ENCODE peak calls at places on chromosomes 13 and 19, in nine cellular contexts. One of them, this sample, is unnamed.

GRCh38 chr13:110910013-110910890 is 4.6 kb downstream of the ANKRD10 start:
- DNase-seq in fibroblast of mammary gland: no peak
- DNase-seq in HAP-1: no peak
- DNase-seq in fibroblast of the conjunctiva: no peak
- DNase-seq in choroid plexus epithelial cell: no peak
- DNase-seq in T follicular helper cell: no peak
- DNase-seq in retina: no peak
- DNase-seq in adipocyte: no peak
- DNase-seq in AG04450: no peak
- DNase-seq in this sample: no peak

GRCh38 chr13:34752561-34752960 is 189.5 kb upstream of the NBEA start:
- DNase-seq in fibroblast of mammary gland: no peak
- DNase-seq in HAP-1: no peak
- DNase-seq in fibroblast of the conjunctiva: no peak
- DNase-seq in choroid plexus epithelial cell: no peak
- DNase-seq in T follicular helper cell: no peak
- DNase-seq in retina: no peak
- DNase-seq in adipocyte: no peak
- DNase-seq in AG04450: no peak
- DNase-seq in this sample: no peak

GRCh38 chr13:98352226-98352625 is 175.2 kb upstream of the RNF113B start:
- DNase-seq in fibroblast of mammary gland: no peak
- DNase-seq in HAP-1: no peak
- DNase-seq in fibroblast of the conjunctiva: no peak
- DNase-seq in choroid plexus epithelial cell: no peak
- DNase-seq in T follicular helper cell: no peak
- DNase-seq in retina: no peak
- DNase-seq in adipocyte: no peak
- DNase-seq in AG04450: no peak
- DNase-seq in this sample: no peak

GRCh38 chr19:33175886-33176669 is 18.1 kb upstream of the LRP3 start:
- DNase-seq in fibroblast of mammary gland: peak; percentile 22
- DNase-seq in HAP-1: peak; percentile 27
- DNase-seq in fibroblast of the conjunctiva: no peak
- DNase-seq in choroid plexus epithelial cell: peak; percentile 33
- DNase-seq in T follicular helper cell: peak; percentile 4
- DNase-seq in retina: no peak
- DNase-seq in adipocyte: peak; percentile 54
- DNase-seq in AG04450: no peak
- DNase-seq in this sample: no peak

GRCh38 chr13:96769874-96770273 is 224.4 kb downstream of the OXGR1 start:
- DNase-seq in fibroblast of mammary gland: no peak
- DNase-seq in HAP-1: no peak
- DNase-seq in fibroblast of the conjunctiva: no peak
- DNase-seq in choroid plexus epithelial cell: no peak
- DNase-seq in T follicular helper cell: no peak
- DNase-seq in retina: no peak
- DNase-seq in adipocyte: no peak
- DNase-seq in AG04450: no peak
- DNase-seq in this sample: no peak

GRCh38 chr13:42696191-42696590 is 85.2 kb upstream of the FAM216B start:
- DNase-seq in fibroblast of mammary gland: peak; percentile 77
- DNase-seq in HAP-1: no peak
- DNase-seq in fibroblast of the conjunctiva: no peak
- DNase-seq in choroid plexus epithelial cell: peak; percentile 80
- DNase-seq in T follicular helper cell: no peak
- DNase-seq in retina: no peak
- DNase-seq in adipocyte: peak; percentile 12
- DNase-seq in AG04450: peak; percentile 23
- DNase-seq in this sample: no peak

GRCh38 chr19:10315335-10316214 is at the start of gene FDX2:
- DNase-seq in fibroblast of mammary gland: peak; percentile 72
- DNase-seq in HAP-1: peak; percentile 81
- DNase-seq in fibroblast of the conjunctiva: peak; percentile 55
- DNase-seq in choroid plexus epithelial cell: peak; percentile 80
- DNase-seq in T follicular helper cell: peak; percentile 87
- DNase-seq in retina: peak; percentile 84
- DNase-seq in adipocyte: peak; percentile 93
- DNase-seq in AG04450: no peak
- DNase-seq in this sample: peak; percentile 90

GRCh38 chr13:92590503-92590908 is 636.1 kb upstream of the GPC6 start:
- DNase-seq in fibroblast of mammary gland: no peak
- DNase-seq in HAP-1: no peak
- DNase-seq in fibroblast of the conjunctiva: no peak
- DNase-seq in choroid plexus epithelial cell: peak; percentile 53
- DNase-seq in T follicular helper cell: no peak
- DNase-seq in retina: no peak
- DNase-seq in adipocyte: no peak
- DNase-seq in AG04450: no peak
- DNase-seq in this sample: no peak

GRCh38 chr13:23921451-23921888 is 24.2 kb upstream of the C1QTNF9B start:
- DNase-seq in fibroblast of mammary gland: peak; percentile 67
- DNase-seq in HAP-1: peak; percentile 67
- DNase-seq in fibroblast of the conjunctiva: peak; percentile 26
- DNase-seq in choroid plexus epithelial cell: peak; percentile 76
- DNase-seq in T follicular helper cell: no peak
- DNase-seq in retina: peak; percentile 56
- DNase-seq in adipocyte: peak; percentile 84
- DNase-seq in AG04450: peak; percentile 6
- DNase-seq in this sample: no peak

GRCh38 chr13:93715866-93716265 is 489.3 kb downstream of the GPC6 start:
- DNase-seq in fibroblast of mammary gland: peak; percentile 57
- DNase-seq in HAP-1: no peak
- DNase-seq in fibroblast of the conjunctiva: no peak
- DNase-seq in choroid plexus epithelial cell: peak; percentile 48
- DNase-seq in T follicular helper cell: no peak
- DNase-seq in retina: no peak
- DNase-seq in adipocyte: no peak
- DNase-seq in AG04450: no peak
- DNase-seq in this sample: no peak

GRCh38 chr13:50691682-50692263 is 151.7 kb downstream of the DLEU7 start:
- DNase-seq in fibroblast of mammary gland: no peak
- DNase-seq in HAP-1: no peak
- DNase-seq in fibroblast of the conjunctiva: no peak
- DNase-seq in choroid plexus epithelial cell: no peak
- DNase-seq in T follicular helper cell: no peak
- DNase-seq in retina: no peak
- DNase-seq in adipocyte: no peak
- DNase-seq in AG04450: no peak
- DNase-seq in this sample: no peak

GRCh38 chr13:109256866-109257760 is 529.3 kb downstream of the IRS2 start:
- DNase-seq in fibroblast of mammary gland: peak; percentile 98
- DNase-seq in HAP-1: no peak
- DNase-seq in fibroblast of the conjunctiva: peak; percentile 92
- DNase-seq in choroid plexus epithelial cell: peak; percentile 99
- DNase-seq in T follicular helper cell: no peak
- DNase-seq in retina: no peak
- DNase-seq in adipocyte: peak; percentile 96
- DNase-seq in AG04450: peak; percentile 91
- DNase-seq in this sample: no peak

GRCh38 chr13:51003642-51004041 is 94.1 kb downstream of the RNASEH2B start:
- DNase-seq in fibroblast of mammary gland: no peak
- DNase-seq in HAP-1: no peak
- DNase-seq in fibroblast of the conjunctiva: no peak
- DNase-seq in choroid plexus epithelial cell: no peak
- DNase-seq in T follicular helper cell: no peak
- DNase-seq in retina: no peak
- DNase-seq in adipocyte: no peak
- DNase-seq in AG04450: no peak
- DNase-seq in this sample: no peak

GRCh38 chr13:45826741-45827140 is 24.8 kb downstream of the SIAH3 start:
- DNase-seq in fibroblast of mammary gland: no peak
- DNase-seq in HAP-1: no peak
- DNase-seq in fibroblast of the conjunctiva: no peak
- DNase-seq in choroid plexus epithelial cell: no peak
- DNase-seq in T follicular helper cell: no peak
- DNase-seq in retina: no peak
- DNase-seq in adipocyte: no peak
- DNase-seq in AG04450: no peak
- DNase-seq in this sample: no peak

GRCh38 chr13:35785563-35786327 is 309.3 kb upstream of the MAB21L1 start:
- DNase-seq in fibroblast of mammary gland: no peak
- DNase-seq in HAP-1: no peak
- DNase-seq in fibroblast of the conjunctiva: no peak
- DNase-seq in choroid plexus epithelial cell: no peak
- DNase-seq in T follicular helper cell: no peak
- DNase-seq in retina: no peak
- DNase-seq in adipocyte: no peak
- DNase-seq in AG04450: no peak
- DNase-seq in this sample: no peak

GRCh38 chr13:26968431-26969335 is 202.9 kb downstream of the USP12 start:
- DNase-seq in fibroblast of mammary gland: peak; percentile 12
- DNase-seq in HAP-1: no peak
- DNase-seq in fibroblast of the conjunctiva: no peak
- DNase-seq in choroid plexus epithelial cell: no peak
- DNase-seq in T follicular helper cell: no peak
- DNase-seq in retina: peak; percentile 32
- DNase-seq in adipocyte: no peak
- DNase-seq in AG04450: no peak
- DNase-seq in this sample: no peak

GRCh38 chr19:54653181-54653809 is 9.5 kb upstream of the LILRB4 start:
- DNase-seq in fibroblast of mammary gland: peak; percentile 30
- DNase-seq in HAP-1: peak; percentile 20
- DNase-seq in fibroblast of the conjunctiva: peak; percentile 1
- DNase-seq in choroid plexus epithelial cell: peak; percentile 52
- DNase-seq in T follicular helper cell: no peak
- DNase-seq in retina: no peak
- DNase-seq in adipocyte: peak; percentile 38
- DNase-seq in AG04450: no peak
- DNase-seq in this sample: no peak

This sample was measured in CD4-positive, alpha-beta T cell.